ENCODE peak calls at places on chromosomes 12 and 14, in ten cellular contexts. D is HCT116, N is transverse colon, B is breast epithelium, E is suprapubic skin, C is spleen, U is prostate gland, G is HepG2, L is upper lobe of left lung, R is endothelial cell of umbilical vein. Z is an unnamed sample.

GRCh38 chr14:29724991-29725390 is 202.7 kb downstream of the PRKD1 start:
- DNase-seq in U (no peak), R (no peak), N (no peak), B (no peak), G (no peak), E (no peak), D (no peak), L (peak; percentile 24), C (no peak), Z (no peak)

GRCh38 chr12:93461503-93461902 is 5.8 kb upstream of the MRPL42 start:
- DNase-seq in U (no peak), D (no peak), G (no peak), B (no peak), R (no peak), C (no peak), E (no peak), N (no peak), L (peak; percentile 49), Z (no peak)

GRCh38 chr12:84161296-84161695 is 751.3 kb downstream of the SLC6A15 start:
- DNase-seq in D (no peak), E (no peak), U (no peak), N (no peak), R (no peak), G (no peak), C (no peak), L (no peak), B (no peak), Z (no peak)

GRCh38 chr12:66679441-66680069 is 679 bp upstream of the GRIP1 start:
- DNase-seq in L (no peak), G (no peak), R (no peak), U (no peak), E (no peak), D (no peak), B (no peak), C (no peak), N (no peak), Z (no peak)

GRCh38 chr14:90281766-90282165 is 25.4 kb downstream of the PSMC1 start:
- DNase-seq in R (no peak), B (no peak), L (no peak), U (no peak), G (no peak), N (no peak), E (no peak), D (no peak), C (no peak), Z (no peak)

GRCh38 chr12:119621878-119622277 is 28.3 kb downstream of the TMEM233 start:
- DNase-seq in C (no peak), D (no peak), N (no peak), E (no peak), B (no peak), U (no peak), R (no peak), L (no peak), G (no peak), Z (no peak)

GRCh38 chr14:23078692-23079116 is 16.2 kb downstream of the ACIN1 start:
- DNase-seq in B (no peak), U (no peak), C (no peak), D (no peak), E (peak; percentile 89), L (peak; percentile 80), R (peak; percentile 82), N (peak; percentile 69), G (peak; percentile 76), Z (peak; percentile 55)

GRCh38 chr12:74317078-74317581 is 220.5 kb upstream of the ATXN7L3B start:
- DNase-seq in D (no peak), E (no peak), U (no peak), B (no peak), N (no peak), G (no peak), L (no peak), C (no peak), R (peak; percentile 58), Z (no peak)

GRCh38 chr12:97312570-97313135 is 150.0 kb upstream of the RMST start:
- DNase-seq in D (no peak), R (no peak), E (no peak), B (no peak), U (no peak), N (no peak), G (no peak), C (no peak), L (no peak), Z (no peak)

GRCh38 chr12:129607293-129607692 is 296.5 kb downstream of the TMEM132D start:
- DNase-seq in D (no peak), B (no peak), U (no peak), R (no peak), G (no peak), E (no peak), N (no peak), L (no peak), C (no peak), Z (no peak)

GRCh38 chr12:12333407-12333831 is 16.6 kb downstream of the MANSC1 start:
- DNase-seq in U (no peak), C (peak; percentile 7), N (peak; percentile 69), B (no peak), G (no peak), R (peak; percentile 88), D (no peak), E (no peak), L (no peak), Z (peak; percentile 61)

DNA sequence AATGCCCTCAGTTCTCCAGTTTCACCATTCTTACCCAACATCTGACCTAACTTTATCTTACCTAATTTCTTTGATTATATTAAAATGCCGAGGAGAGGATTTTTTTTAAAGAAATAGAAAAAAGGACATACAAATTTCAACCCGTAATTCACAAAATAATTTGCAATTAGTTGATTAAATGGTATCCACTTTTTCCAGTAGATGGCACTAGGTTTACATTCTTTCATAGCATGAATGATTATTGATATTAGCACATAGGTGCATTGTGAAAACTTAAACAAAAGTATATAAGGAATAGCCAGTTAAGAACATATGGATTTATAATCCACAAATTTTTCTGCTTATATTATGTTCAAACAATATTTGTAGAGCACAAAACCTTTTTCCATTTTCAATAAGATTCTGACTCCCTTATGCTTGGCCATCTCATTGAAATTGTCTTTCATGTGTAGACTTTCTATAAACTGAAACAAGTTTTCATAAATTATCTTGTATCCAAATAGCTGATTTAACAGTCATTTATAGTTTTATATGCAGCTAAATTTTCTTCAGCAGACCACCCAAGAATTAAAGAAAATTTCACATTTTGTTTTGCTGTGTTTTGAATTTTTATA is 35.3 kb downstream of the MSRB3 start:
- DNase-seq in E (no peak), B (no peak), U (no peak), R (peak; percentile 48), N (no peak), C (no peak), G (peak; percentile 28), D (peak; percentile 33), L (no peak), Z (no peak)
- TF ChIP-seq CTCF in E (no peak), B (peak; percentile 21), U (peak; percentile 38), R (peak; percentile 13), N (no peak), C (peak; percentile 20), G (peak; percentile 58), D (peak; percentile 45), L (no peak), Z (peak; percentile 29)

GRCh38 chr12:61414470-61414869 is 845.7 kb upstream of the USP15 start:
- DNase-seq in N (no peak), L (no peak), E (no peak), U (no peak), D (no peak), R (no peak), B (no peak), G (no peak), C (no peak), Z (no peak)
- TF ChIP-seq POLR2A in N (no peak), L (no peak), E (no peak), U (no peak), D (no peak), R (no peak), B (no peak), G (no peak), C (no peak), Z (no peak)

GRCh38 chr12:1553987-1554982 is 40.1 kb downstream of the FBXL14 start:
- DNase-seq in N (peak; percentile 50), L (no peak), B (no peak), C (no peak), E (no peak), G (no peak), R (no peak), U (no peak), D (no peak), Z (no peak)
- TF ChIP-seq POLR2AphosphoS5 in N (no peak), L (no peak), B (no peak), C (peak; percentile 46), E (no peak), G (no peak), R (no peak), U (no peak), D (no peak), Z (no peak)

GRCh38 chr14:50758279-50758678 is 72.7 kb downstream of the NIN start:
- DNase-seq in G (no peak), C (no peak), D (no peak), B (no peak), N (no peak), L (no peak), U (no peak), E (no peak), R (no peak), Z (no peak)
- TF ChIP-seq CTCF in G (no peak), C (no peak), D (no peak), B (no peak), N (no peak), L (no peak), U (no peak), E (no peak), R (no peak), Z (no peak)

DNA sequence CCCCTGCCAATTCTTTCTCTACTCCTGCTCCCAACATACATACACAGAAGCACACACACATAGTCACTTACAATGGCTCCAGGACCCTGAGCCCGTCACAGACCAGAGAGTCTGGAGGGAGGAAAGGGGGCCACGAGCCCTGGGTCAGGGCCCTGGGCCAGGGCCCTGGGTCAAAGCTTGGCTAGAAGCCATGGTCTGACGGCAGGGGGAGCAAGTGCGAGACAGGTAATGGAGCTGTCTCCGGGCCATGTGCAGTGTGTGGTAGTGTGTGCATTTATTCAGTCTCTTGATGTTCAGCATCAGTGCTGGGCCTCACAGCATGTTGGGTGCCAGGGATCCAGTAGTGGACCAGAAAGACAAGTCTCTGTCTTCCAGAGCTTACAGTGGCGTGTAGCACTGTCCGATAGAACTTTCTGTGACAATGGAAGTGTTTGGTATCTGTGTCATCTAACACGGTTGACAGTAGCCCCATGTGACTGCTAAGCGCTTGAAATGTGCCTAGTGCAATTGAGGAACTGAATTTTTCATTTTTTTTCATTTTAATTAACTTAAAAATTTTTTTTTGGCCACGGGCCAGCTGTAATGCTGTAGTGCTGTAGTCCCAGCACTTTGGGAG is 4.2 kb upstream of the RABGGTA start:
- DNase-seq in R (no peak), C (no peak), G (peak; percentile 47), E (no peak), N (no peak), B (no peak), L (no peak), U (no peak), D (no peak), Z (no peak)
- TF ChIP-seq POLR2A in R (no peak), C (no peak), G (no peak), E (no peak), N (no peak), B (no peak), L (no peak), U (no peak), D (no peak), Z (no peak)

DNA sequence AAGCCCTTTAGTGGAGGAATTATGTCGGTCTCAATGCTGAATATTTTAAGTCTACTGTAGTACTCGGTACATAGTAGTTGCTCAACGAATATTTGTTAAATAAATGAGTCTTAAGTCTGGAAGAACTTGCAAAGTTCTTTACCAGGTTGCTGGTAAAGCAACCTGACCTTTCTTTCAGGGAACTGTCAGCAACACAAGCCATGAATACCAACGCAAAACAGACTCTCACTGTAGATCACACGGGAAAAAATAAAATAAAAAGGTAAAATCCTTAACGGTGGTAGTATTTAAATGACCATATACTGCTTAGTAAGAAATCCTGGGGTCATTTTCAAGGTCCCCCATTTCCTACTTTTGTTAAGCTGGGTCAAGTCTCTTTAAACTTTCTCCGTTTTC is 447 bp upstream of the NUBPL start:
- DNase-seq in G (peak; percentile 31), D (peak; percentile 1), N (no peak), E (no peak), L (no peak), R (no peak), U (no peak), B (no peak), C (no peak), Z (no peak)
- TF ChIP-seq POLR2AphosphoS5 in G (no peak), D (no peak), N (no peak), E (no peak), L (no peak), R (no peak), U (no peak), B (no peak), C (no peak), Z (no peak)